ENCODE peak calls at places on chromosomes 6 and 20, in seven cellular contexts. One of them, this sample, is unnamed. For H3K27me3, the result is how much of the 10 kb centered on the place peaks cover.

GRCh38 chr6:6003334-6004146 is 3.2 kb downstream of the NRN1 start:
- DNase-seq in bronchial epithelial cell: no peak
- DNase-seq in vagina: peak
- DNase-seq in PC-3: no peak
- DNase-seq in ascending aorta: no peak
- DNase-seq in BE2C: no peak
- DNase-seq in brain microvascular endothelial cell: peak
- DNase-seq in this sample: no peak

GRCh38 chr6:14283600-14284235 is 166.1 kb downstream of the CD83 start:
- DNase-seq in bronchial epithelial cell: no peak
- DNase-seq in vagina: no peak
- DNase-seq in PC-3: no peak
- DNase-seq in ascending aorta: no peak
- DNase-seq in BE2C: no peak
- DNase-seq in brain microvascular endothelial cell: no peak
- DNase-seq in this sample: no peak

GRCh38 chr6:130955755-130956154 is 107.3 kb downstream of the EPB41L2 start:
- DNase-seq in bronchial epithelial cell: peak
- DNase-seq in vagina: no peak
- DNase-seq in PC-3: peak
- DNase-seq in ascending aorta: no peak
- DNase-seq in BE2C: no peak
- DNase-seq in brain microvascular endothelial cell: no peak
- DNase-seq in this sample: no peak

GRCh38 chr20:137668-138131 is 4.7 kb upstream of the DEFB126 start:
- DNase-seq in bronchial epithelial cell: no peak
- DNase-seq in vagina: no peak
- DNase-seq in PC-3: peak
- DNase-seq in ascending aorta: no peak
- DNase-seq in BE2C: peak
- DNase-seq in brain microvascular endothelial cell: no peak
- DNase-seq in this sample: no peak

GRCh38 chr20:21809961-21810523 is 104.6 kb downstream of the PAX1 start:
- DNase-seq in bronchial epithelial cell: no peak
- DNase-seq in vagina: no peak
- DNase-seq in PC-3: no peak
- DNase-seq in ascending aorta: no peak
- DNase-seq in BE2C: no peak
- DNase-seq in brain microvascular endothelial cell: no peak
- DNase-seq in this sample: no peak

GRCh38 chr20:1332749-1333300 is 3.9 kb upstream of the SDCBP2 start:
- DNase-seq in bronchial epithelial cell: no peak
- DNase-seq in vagina: peak
- DNase-seq in PC-3: no peak
- DNase-seq in ascending aorta: no peak
- DNase-seq in BE2C: no peak
- DNase-seq in brain microvascular endothelial cell: no peak
- DNase-seq in this sample: no peak

GRCh38 chr6:153814136-153814535 is 224.9 kb upstream of the OPRM1 start:
- DNase-seq in bronchial epithelial cell: no peak
- DNase-seq in vagina: no peak
- DNase-seq in PC-3: no peak
- DNase-seq in ascending aorta: no peak
- DNase-seq in BE2C: no peak
- DNase-seq in brain microvascular endothelial cell: no peak
- DNase-seq in this sample: no peak

GRCh38 chr6:1424306-1424927 is 35.0 kb downstream of the FOXF2 start:
- DNase-seq in bronchial epithelial cell: peak
- DNase-seq in vagina: no peak
- DNase-seq in PC-3: peak
- DNase-seq in ascending aorta: peak
- DNase-seq in BE2C: peak
- DNase-seq in brain microvascular endothelial cell: peak
- DNase-seq in this sample: peak

GRCh38 chr6:51489133-51489532 is 598.3 kb downstream of the PKHD1 start:
- DNase-seq in bronchial epithelial cell: no peak
- DNase-seq in vagina: no peak
- DNase-seq in PC-3: no peak
- DNase-seq in ascending aorta: no peak
- DNase-seq in BE2C: peak
- DNase-seq in brain microvascular endothelial cell: no peak
- DNase-seq in this sample: no peak

GRCh38 chr6:107735906-107736635 is 88.0 kb downstream of the SCML4 start:
- DNase-seq in bronchial epithelial cell: no peak
- DNase-seq in vagina: no peak
- DNase-seq in PC-3: no peak
- DNase-seq in ascending aorta: no peak
- DNase-seq in BE2C: no peak
- DNase-seq in brain microvascular endothelial cell: no peak
- DNase-seq in this sample: no peak

GRCh38 chr6:22113046-22113766 is 183.6 kb downstream of the PRL start:
- DNase-seq in bronchial epithelial cell: peak
- DNase-seq in vagina: no peak
- DNase-seq in PC-3: peak
- DNase-seq in ascending aorta: peak
- DNase-seq in BE2C: no peak
- DNase-seq in brain microvascular endothelial cell: peak
- DNase-seq in this sample: peak

GRCh38 chr6:44738652-44739141 is 351.2 kb downstream of the CDC5L start:
- DNase-seq in bronchial epithelial cell: peak
- DNase-seq in vagina: no peak
- DNase-seq in PC-3: no peak
- DNase-seq in ascending aorta: no peak
- DNase-seq in BE2C: no peak
- DNase-seq in brain microvascular endothelial cell: peak
- DNase-seq in this sample: no peak

GRCh38 chr20:35008411-35009342 is 53.0 kb downstream of the MYH7B start:
- DNase-seq in bronchial epithelial cell: no peak
- DNase-seq in vagina: no peak
- DNase-seq in PC-3: no peak
- DNase-seq in ascending aorta: peak
- DNase-seq in BE2C: no peak
- DNase-seq in brain microvascular endothelial cell: no peak
- DNase-seq in this sample: no peak

GRCh38 chr20:4573564-4574355 is 147.9 kb upstream of the PRND start:
- DNase-seq in bronchial epithelial cell: peak
- DNase-seq in vagina: no peak
- DNase-seq in PC-3: peak
- DNase-seq in ascending aorta: no peak
- DNase-seq in BE2C: no peak
- DNase-seq in brain microvascular endothelial cell: peak
- DNase-seq in this sample: peak

GRCh38 chr6:53850527-53850926 is 55.7 kb downstream of the LRRC1 start:
- DNase-seq in bronchial epithelial cell: no peak
- DNase-seq in vagina: no peak
- DNase-seq in PC-3: no peak
- DNase-seq in ascending aorta: no peak
- DNase-seq in BE2C: no peak
- DNase-seq in brain microvascular endothelial cell: no peak
- DNase-seq in this sample: no peak

GRCh38 chr6:43173496-43174262 is 2.6 kb downstream of the SRF start:
- DNase-seq in bronchial epithelial cell: peak
- DNase-seq in vagina: no peak
- DNase-seq in PC-3: no peak
- DNase-seq in ascending aorta: no peak
- DNase-seq in BE2C: no peak
- DNase-seq in brain microvascular endothelial cell: no peak
- DNase-seq in this sample: no peak

GRCh38 chr20:23156170-23156841 is 70.2 kb upstream of the CD93 start:
- DNase-seq in bronchial epithelial cell: peak
- DNase-seq in vagina: peak
- DNase-seq in PC-3: peak
- DNase-seq in ascending aorta: peak
- DNase-seq in BE2C: no peak
- DNase-seq in brain microvascular endothelial cell: peak
- DNase-seq in this sample: peak

GRCh38 chr20:46894579-46894958 is at the start of gene EYA2:
- DNase-seq in bronchial epithelial cell: no peak
- DNase-seq in vagina: no peak
- DNase-seq in PC-3: no peak
- DNase-seq in ascending aorta: no peak
- DNase-seq in BE2C: no peak
- DNase-seq in brain microvascular endothelial cell: no peak
- DNase-seq in this sample: no peak

GRCh38 chr6:11271637-11272036 is 39.2 kb upstream of the NEDD9 start:
- DNase-seq in bronchial epithelial cell: no peak
- DNase-seq in vagina: no peak
- DNase-seq in PC-3: no peak
- DNase-seq in ascending aorta: no peak
- DNase-seq in BE2C: no peak
- DNase-seq in brain microvascular endothelial cell: no peak
- DNase-seq in this sample: peak

DNA sequence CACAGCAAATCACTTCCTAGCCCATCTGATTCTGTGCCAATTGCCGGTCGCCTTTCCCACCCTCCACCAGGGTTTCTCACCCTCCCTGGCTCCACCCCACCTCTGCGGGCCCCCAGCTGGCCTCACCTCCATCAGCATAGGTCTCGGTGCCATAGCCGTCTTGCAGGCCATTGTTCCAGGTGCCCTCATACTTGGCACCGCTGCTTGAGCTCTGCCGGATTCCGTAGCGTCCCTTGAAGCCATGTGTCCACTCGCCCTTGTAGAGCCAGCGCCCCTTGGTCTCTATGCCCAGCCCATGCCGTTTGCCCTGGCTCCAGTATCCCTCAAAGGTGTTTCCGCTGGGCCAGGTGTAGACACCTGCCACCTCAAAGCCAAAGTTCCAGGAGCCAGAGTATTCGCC is 787 bp downstream of the JPH2 start:
- DNase-seq in bronchial epithelial cell: no peak
- DNase-seq in vagina: no peak
- DNase-seq in PC-3: no peak
- DNase-seq in ascending aorta: no peak
- DNase-seq in BE2C: no peak
- DNase-seq in brain microvascular endothelial cell: no peak
- DNase-seq in this sample: no peak
- H3K4me3 ChIP-seq in bronchial epithelial cell: no peak
- H3K4me3 ChIP-seq in vagina: peak
- H3K4me3 ChIP-seq in PC-3: peak
- H3K4me3 ChIP-seq in ascending aorta: peak
- H3K4me3 ChIP-seq in BE2C: no peak
- H3K4me3 ChIP-seq in brain microvascular endothelial cell: no peak
- H3K4me3 ChIP-seq in this sample: peak

GRCh38 chr6:31355540-31355988 is 1.4 kb downstream of the HLA-B start:
- DNase-seq in bronchial epithelial cell: no peak
- DNase-seq in vagina: no peak
- DNase-seq in PC-3: no peak
- DNase-seq in ascending aorta: no peak
- DNase-seq in BE2C: no peak
- DNase-seq in brain microvascular endothelial cell: no peak
- DNase-seq in this sample: no peak

GRCh38 chr6:31354788-31355539 is 2.0 kb downstream of the HLA-B start:
- DNase-seq in bronchial epithelial cell: no peak
- DNase-seq in vagina: no peak
- DNase-seq in PC-3: no peak
- DNase-seq in ascending aorta: no peak
- DNase-seq in BE2C: no peak
- DNase-seq in brain microvascular endothelial cell: no peak
- DNase-seq in this sample: no peak

GRCh38 chr6:31353508-31353907 is 3.5 kb downstream of the HLA-B start:
- DNase-seq in bronchial epithelial cell: no peak
- DNase-seq in vagina: no peak
- DNase-seq in PC-3: no peak
- DNase-seq in ascending aorta: no peak
- DNase-seq in BE2C: no peak
- DNase-seq in brain microvascular endothelial cell: no peak
- DNase-seq in this sample: no peak

GRCh38 chr6:31352497-31353368 is 4.2 kb downstream of the HLA-B start:
- DNase-seq in bronchial epithelial cell: no peak
- DNase-seq in vagina: no peak
- DNase-seq in PC-3: no peak
- DNase-seq in ascending aorta: no peak
- DNase-seq in BE2C: no peak
- DNase-seq in brain microvascular endothelial cell: no peak
- DNase-seq in this sample: no peak

DNA sequence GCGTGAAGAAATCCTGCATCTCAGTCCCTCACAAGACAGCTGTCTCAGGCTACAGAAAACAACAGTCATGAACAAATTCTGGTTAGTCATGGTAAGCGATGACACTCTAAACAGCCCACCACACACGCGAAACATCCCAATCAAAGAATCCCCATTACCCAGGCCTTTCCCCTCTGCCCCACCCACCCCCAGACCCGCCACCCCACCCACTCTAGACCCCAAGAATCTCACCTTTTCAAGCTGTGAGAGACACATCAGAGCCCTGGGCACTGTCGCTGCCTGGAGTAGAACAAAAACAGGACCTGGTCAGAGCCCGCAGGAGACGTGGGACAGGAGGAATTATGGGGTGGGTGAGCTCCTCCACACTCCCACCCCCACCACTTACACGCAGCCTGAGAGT is 2.7 kb downstream of the HLA-B start:
- DNase-seq in bronchial epithelial cell: no peak
- DNase-seq in vagina: no peak
- DNase-seq in PC-3: no peak
- DNase-seq in ascending aorta: no peak
- DNase-seq in BE2C: no peak
- DNase-seq in brain microvascular endothelial cell: no peak
- DNase-seq in this sample: no peak
- H3K27me3 ChIP-seq in bronchial epithelial cell: under half
- H3K27me3 ChIP-seq in vagina: under half
- H3K27me3 ChIP-seq in PC-3: under half
- H3K27me3 ChIP-seq in ascending aorta: under half
- H3K27me3 ChIP-seq in BE2C: under half
- H3K27me3 ChIP-seq in brain microvascular endothelial cell: under half
- H3K27me3 ChIP-seq in this sample: under half

GRCh38 chr6:27501187-27501586 is 28.3 kb upstream of the ZNF184 start:
- DNase-seq in bronchial epithelial cell: no peak
- DNase-seq in vagina: no peak
- DNase-seq in PC-3: no peak
- DNase-seq in ascending aorta: no peak
- DNase-seq in BE2C: no peak
- DNase-seq in brain microvascular endothelial cell: no peak
- DNase-seq in this sample: no peak

GRCh38 chr6:27502508-27503435 is 29.9 kb upstream of the ZNF184 start:
- DNase-seq in bronchial epithelial cell: peak
- DNase-seq in vagina: no peak
- DNase-seq in PC-3: peak
- DNase-seq in ascending aorta: peak
- DNase-seq in BE2C: peak
- DNase-seq in brain microvascular endothelial cell: peak
- DNase-seq in this sample: peak

GRCh38 chr6:27507041-27507956 is 34.4 kb upstream of the ZNF184 start:
- DNase-seq in bronchial epithelial cell: no peak
- DNase-seq in vagina: no peak
- DNase-seq in PC-3: no peak
- DNase-seq in ascending aorta: no peak
- DNase-seq in BE2C: no peak
- DNase-seq in brain microvascular endothelial cell: no peak
- DNase-seq in this sample: no peak

GRCh38 chr6:27503436-27504030 is 30.6 kb upstream of the ZNF184 start:
- DNase-seq in bronchial epithelial cell: peak
- DNase-seq in vagina: no peak
- DNase-seq in PC-3: peak
- DNase-seq in ascending aorta: peak
- DNase-seq in BE2C: peak
- DNase-seq in brain microvascular endothelial cell: peak
- DNase-seq in this sample: peak

GRCh38 chr6:27505209-27506027 is 32.5 kb upstream of the ZNF184 start:
- DNase-seq in bronchial epithelial cell: peak
- DNase-seq in vagina: no peak
- DNase-seq in PC-3: peak
- DNase-seq in ascending aorta: no peak
- DNase-seq in BE2C: peak
- DNase-seq in brain microvascular endothelial cell: peak
- DNase-seq in this sample: peak
- H3K4me3 ChIP-seq in bronchial epithelial cell: no peak
- H3K4me3 ChIP-seq in vagina: no peak
- H3K4me3 ChIP-seq in PC-3: peak
- H3K4me3 ChIP-seq in ascending aorta: no peak
- H3K4me3 ChIP-seq in BE2C: no peak
- H3K4me3 ChIP-seq in brain microvascular endothelial cell: no peak
- H3K4me3 ChIP-seq in this sample: no peak

GRCh38 chr20:5913166-5913565 is 37.2 kb downstream of the TRMT6 start:
- DNase-seq in bronchial epithelial cell: no peak
- DNase-seq in vagina: no peak
- DNase-seq in PC-3: no peak
- DNase-seq in ascending aorta: no peak
- DNase-seq in BE2C: no peak
- DNase-seq in brain microvascular endothelial cell: no peak
- DNase-seq in this sample: no peak
- H3K27me3 ChIP-seq in bronchial epithelial cell: under half
- H3K27me3 ChIP-seq in vagina: under half
- H3K27me3 ChIP-seq in PC-3: half or more
- H3K27me3 ChIP-seq in ascending aorta: under half
- H3K27me3 ChIP-seq in BE2C: under half
- H3K27me3 ChIP-seq in brain microvascular endothelial cell: under half
- H3K27me3 ChIP-seq in this sample: under half

This sample was measured in astrocyte.